ENCODE peak calls at places on chromosomes 13 and 19, in five cellular contexts. R, V, J, N and E are unnamed samples.

GRCh38 chr13:35675651-35676050 is 199.2 kb upstream of the MAB21L1 start:
- DNase-seq in R (no peak), V (no peak), J (no peak), N (no peak), E (no peak)

GRCh38 chr13:96650301-96650886 is 343.9 kb downstream of the OXGR1 start:
- DNase-seq in R (no peak), V (peak), J (no peak), N (peak), E (peak)

GRCh38 chr13:27775943-27776342 is 16.3 kb upstream of the GSX1 start:
- DNase-seq in R (peak), V (no peak), J (no peak), N (peak), E (peak)

GRCh38 chr13:113052971-113053370 is 52.6 kb upstream of the F7 start:
- DNase-seq in R (no peak), V (no peak), J (no peak), N (no peak), E (no peak)

GRCh38 chr19:862529-863304 is 3.3 kb downstream of the CFD start:
- DNase-seq in R (peak), V (no peak), J (peak), N (no peak), E (peak)

GRCh38 chr13:35855531-35856019 is 275.6 kb downstream of the DCLK1 start:
- DNase-seq in R (peak), V (peak), J (no peak), N (peak), E (peak)

GRCh38 chr13:87444135-87444534 is 227.0 kb upstream of the SLITRK5 start:
- DNase-seq in R (no peak), V (no peak), J (no peak), N (no peak), E (no peak)

GRCh38 chr19:3443840-3444694 is 36.3 kb downstream of the SMIM24 start:
- DNase-seq in R (peak), V (no peak), J (no peak), N (no peak), E (no peak)

GRCh38 chr13:97586941-97587340 is 153.0 kb downstream of the RAP2A start:
- DNase-seq in R (no peak), V (no peak), J (no peak), N (no peak), E (no peak)

GRCh38 chr19:1961545-1961878 is 20.5 kb downstream of the CSNK1G2 start:
- DNase-seq in R (no peak), V (no peak), J (no peak), N (no peak), E (no peak)

GRCh38 chr13:113860579-113861432 is 3.1 kb downstream of the GAS6 start:
- DNase-seq in R (peak), V (no peak), J (peak), N (peak), E (no peak)

GRCh38 chr19:3253270-3253669 is 28.8 kb downstream of the CELF5 start:
- DNase-seq in R (no peak), V (no peak), J (peak), N (no peak), E (no peak)

GRCh38 chr19:41705393-41706174 is 2.8 kb upstream of the CEACAM5 start:
- DNase-seq in R (peak), V (peak), J (peak), N (peak), E (peak)

GRCh38 chr13:111474136-111475002 is 153.9 kb downstream of the TEX29 start:
- DNase-seq in R (peak), V (peak), J (peak), N (peak), E (peak)

GRCh38 chr19:39166571-39167391 is 30.0 kb upstream of the NCCRP1 start:
- DNase-seq in R (peak), V (no peak), J (no peak), N (peak), E (peak)

GRCh38 chr13:40682449-40683240 is 16.2 kb upstream of the FOXO1 start:
- DNase-seq in R (peak), V (peak), J (no peak), N (peak), E (no peak)

GRCh38 chr19:10424011-10424637 is 3.8 kb downstream of the PDE4A start:
- DNase-seq in R (peak), V (peak), J (peak), N (peak), E (peak)

GRCh38 chr19:15378529-15379082 is 981 bp downstream of the AKAP8 start:
- DNase-seq in R (peak), V (peak), J (peak), N (peak), E (peak)

GRCh38 chr13:80144493-80144892 is 196.4 kb downstream of the SPRY2 start:
- DNase-seq in R (no peak), V (no peak), J (no peak), N (no peak), E (no peak)

DNA sequence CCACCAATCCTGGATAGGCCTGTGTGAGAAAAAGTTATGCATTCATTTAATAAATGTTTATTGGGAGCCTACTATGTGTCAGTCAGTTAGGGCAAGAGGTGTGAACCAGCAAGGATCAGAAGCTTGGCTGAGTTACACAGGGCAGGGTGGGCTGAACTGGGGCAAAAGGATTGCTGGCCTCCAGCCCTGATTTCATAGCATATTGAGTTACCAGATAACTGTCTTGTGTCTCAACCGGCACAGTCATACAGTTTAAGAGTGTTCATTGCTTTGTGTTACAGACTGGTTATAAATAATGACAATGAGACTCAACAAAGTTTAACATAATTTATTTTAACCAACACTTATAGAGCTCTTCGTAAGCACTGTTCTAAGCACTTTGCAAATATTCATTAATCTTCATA is 253.8 kb downstream of the DLEU7 start:
- DNase-seq in R (no peak), V (peak), J (no peak), N (peak), E (peak)
- H3K4me2 ChIP-seq in R (no peak), V (peak), J (no peak), N (peak), E (peak)

DNA sequence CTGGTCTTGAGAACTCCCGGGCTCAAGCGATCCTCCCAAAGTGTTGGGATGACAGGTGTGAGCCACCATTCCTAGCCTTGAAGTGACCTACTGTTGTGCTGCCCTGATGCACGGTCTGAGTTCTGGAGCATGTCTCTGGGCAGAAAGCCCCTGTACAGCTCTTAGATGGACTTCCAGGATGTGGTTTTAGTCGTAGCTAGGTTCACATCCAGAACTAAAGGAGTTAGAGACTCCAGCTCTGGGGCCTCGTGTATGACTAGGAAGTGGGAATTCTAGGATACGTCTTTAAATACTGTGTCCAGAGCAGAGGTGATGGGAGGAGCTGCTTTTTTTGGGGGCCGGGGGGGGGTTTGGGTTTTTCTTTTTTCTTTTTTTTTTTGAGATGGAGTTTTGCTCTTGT is 12.2 kb downstream of the UPF1 start:
- DNase-seq in R (no peak), V (peak), J (no peak), N (no peak), E (no peak)
- H3K9ac ChIP-seq in R (no peak), V (no peak), J (peak), N (no peak), E (no peak)

GRCh38 chr13:65946387-65946786 is 1283.7 kb downstream of the PCDH9 start:
- DNase-seq in R (no peak), V (no peak), J (no peak), N (peak), E (no peak)

GRCh38 chr13:65940720-65941119 is 1289.4 kb downstream of the PCDH9 start:
- DNase-seq in R (no peak), V (no peak), J (no peak), N (no peak), E (no peak)

GRCh38 chr13:65943711-65944110 is 1286.4 kb downstream of the PCDH9 start:
- DNase-seq in R (no peak), V (peak), J (no peak), N (no peak), E (no peak)

DNA sequence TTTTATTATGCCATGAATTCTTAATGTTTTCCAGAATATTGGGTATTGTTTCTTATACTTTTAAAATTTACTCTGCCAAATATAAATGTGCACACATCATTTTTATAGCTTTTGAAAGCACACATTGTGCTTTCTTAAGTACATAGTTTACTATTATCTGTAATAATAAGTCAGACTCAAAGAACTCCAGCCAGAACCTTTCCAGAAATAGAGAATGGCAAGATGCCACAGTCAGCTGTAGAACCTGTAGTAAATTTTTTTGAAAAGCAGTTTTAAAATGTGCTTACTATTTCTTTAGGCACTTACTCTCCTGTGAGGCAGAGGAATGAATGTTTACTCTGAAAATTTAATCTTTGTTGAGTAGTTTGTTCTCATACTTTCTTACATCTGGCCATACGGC is 1287.1 kb downstream of the PCDH9 start:
- DNase-seq in R (no peak), V (peak), J (no peak), N (peak), E (no peak)
- H3K4me2 ChIP-seq in R (no peak), V (no peak), J (no peak), N (no peak), E (no peak)

GRCh38 chr13:59532405-59532804 is 631.3 kb downstream of the DIAPH3 start:
- DNase-seq in R (no peak), V (peak), J (no peak), N (peak), E (peak)

GRCh38 chr13:59534806-59535205 is 628.9 kb downstream of the DIAPH3 start:
- DNase-seq in R (no peak), V (no peak), J (no peak), N (no peak), E (no peak)

GRCh38 chr13:59527500-59527899 is 636.2 kb downstream of the DIAPH3 start:
- DNase-seq in R (no peak), V (no peak), J (no peak), N (no peak), E (no peak)

GRCh38 chr13:59533561-59534337 is 630.0 kb downstream of the DIAPH3 start:
- DNase-seq in R (no peak), V (peak), J (no peak), N (peak), E (peak)

GRCh38 chr13:59531571-59532091 is 632.1 kb downstream of the DIAPH3 start:
- DNase-seq in R (peak), V (peak), J (peak), N (peak), E (peak)
- H3K9ac ChIP-seq in R (no peak), V (peak), J (no peak), N (no peak), E (no peak)

DNA sequence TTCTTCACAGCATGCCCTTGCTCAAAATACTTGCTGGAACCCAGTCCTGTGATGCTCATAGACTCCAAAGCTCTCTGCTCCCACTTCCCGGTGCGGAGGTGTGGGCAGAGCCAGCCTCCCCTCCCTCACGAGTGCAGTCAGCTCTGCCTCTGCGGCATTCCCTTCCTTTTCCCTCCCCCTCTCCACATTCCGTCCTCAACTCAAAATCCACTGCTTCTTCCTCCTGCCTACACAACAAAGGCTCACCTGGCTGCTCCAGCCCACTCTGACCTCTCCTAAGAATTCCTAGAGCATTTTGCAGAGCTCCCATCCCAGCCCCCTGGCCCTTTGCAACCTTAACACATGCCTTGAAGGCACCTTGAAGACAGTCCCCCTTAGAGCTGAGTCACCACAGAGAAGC is 527.9 kb downstream of the MYO16 start:
- DNase-seq in R (peak), V (no peak), J (no peak), N (no peak), E (peak)
- H3K4me2 ChIP-seq in R (peak), V (peak), J (no peak), N (peak), E (peak)

GRCh38 chr13:24271611-24272451 is 37.5 kb upstream of the C1QTNF9 start:
- DNase-seq in R (peak), V (peak), J (no peak), N (no peak), E (peak)

GRCh38 chr13:24269803-24270202 is 39.6 kb upstream of the C1QTNF9 start:
- DNase-seq in R (no peak), V (no peak), J (no peak), N (no peak), E (peak)

GRCh38 chr13:24271231-24271610 is 38.2 kb upstream of the C1QTNF9 start:
- DNase-seq in R (no peak), V (no peak), J (no peak), N (no peak), E (no peak)

GRCh38 chr13:24272452-24273161 is 36.8 kb upstream of the C1QTNF9 start:
- DNase-seq in R (no peak), V (no peak), J (no peak), N (no peak), E (no peak)

DNA sequence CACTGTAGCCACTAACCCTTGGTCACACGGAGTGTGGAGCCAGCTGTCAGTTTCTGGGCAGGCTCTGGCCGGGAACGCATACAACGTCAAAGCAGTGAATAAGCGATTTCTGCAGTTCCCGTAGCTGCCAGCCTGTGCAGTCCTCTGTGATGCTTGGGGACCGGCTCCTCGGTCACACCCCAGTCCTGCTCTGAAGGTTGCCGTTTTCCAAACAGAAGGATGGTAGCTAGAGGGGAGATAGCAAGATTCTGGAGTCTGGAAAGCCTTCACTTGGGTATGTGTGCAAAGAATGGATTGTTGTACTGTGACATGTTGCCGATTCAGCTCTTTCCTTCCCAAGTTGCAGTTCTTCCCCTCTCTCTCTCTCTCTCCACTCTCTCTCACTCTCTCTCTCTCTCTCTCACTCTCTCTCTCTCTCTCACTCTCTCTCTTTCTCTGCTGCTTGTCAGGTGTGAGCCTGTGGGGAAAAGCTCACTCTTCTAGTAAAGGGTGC is 38.7 kb upstream of the C1QTNF9 start:
- DNase-seq in R (peak), V (peak), J (no peak), N (no peak), E (peak)
- H3K9ac ChIP-seq in R (no peak), V (peak), J (no peak), N (no peak), E (no peak)

GRCh38 chr19:4990306-4990705 is 21.4 kb downstream of the KDM4B start:
- DNase-seq in R (no peak), V (no peak), J (no peak), N (no peak), E (no peak)

GRCh38 chr19:4993683-4994082 is 24.8 kb downstream of the KDM4B start:
- DNase-seq in R (no peak), V (no peak), J (no peak), N (peak), E (no peak)

GRCh38 chr19:4988770-4989251 is 19.9 kb downstream of the KDM4B start:
- DNase-seq in R (no peak), V (peak), J (no peak), N (no peak), E (no peak)

GRCh38 chr19:4991538-4991937 is 22.6 kb downstream of the KDM4B start:
- DNase-seq in R (no peak), V (no peak), J (no peak), N (no peak), E (no peak)

DNA sequence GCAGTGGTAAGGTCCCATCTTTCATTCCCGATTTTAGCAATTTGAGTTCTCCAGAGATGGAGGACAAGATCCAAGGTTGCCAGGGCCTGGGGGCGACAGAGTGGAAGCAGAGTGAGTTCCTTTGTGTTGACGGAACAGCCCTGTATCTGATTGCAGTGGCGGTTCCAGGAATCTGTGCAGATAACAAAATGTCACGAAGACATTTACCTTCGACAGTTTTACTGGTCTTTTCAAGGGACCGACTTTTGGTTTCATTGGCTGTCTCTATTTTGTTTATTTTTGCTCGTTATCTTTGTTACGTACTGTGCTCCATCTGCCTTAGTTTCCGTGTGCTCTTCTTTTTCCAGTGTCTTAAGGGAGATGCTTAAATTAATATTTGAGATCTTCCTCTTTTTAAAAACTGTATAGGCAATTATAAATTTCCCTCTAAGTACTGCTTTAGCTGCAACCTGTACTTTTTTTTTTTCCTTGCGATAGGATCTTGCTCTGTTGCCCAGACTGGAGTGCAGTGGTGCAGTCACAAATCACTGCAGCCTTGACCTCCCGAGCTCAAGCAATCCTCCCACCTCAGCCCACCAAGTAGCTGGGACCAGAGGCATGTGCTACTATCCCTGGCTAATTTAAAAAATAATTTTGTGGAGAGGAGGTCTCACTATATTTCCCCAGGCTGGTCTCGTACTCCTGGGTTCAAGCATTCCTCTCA is 23.2 kb downstream of the KDM4B start:
- DNase-seq in R (no peak), V (no peak), J (no peak), N (no peak), E (no peak)
- H3K4me2 ChIP-seq in R (no peak), V (no peak), J (no peak), N (no peak), E (no peak)